ENCODE peak calls at places on chromosomes 6 and 20, in six cellular contexts. P, C, T, F, V and U are unnamed samples.

GRCh38 chr6:134642217-134642616 is 307.7 kb downstream of the ALDH8A1 start:
- DNase-seq in P (no peak), F (no peak), C (peak), T (no peak), V (no peak), U (no peak)

GRCh38 chr6:108484016-108484415 is 76.7 kb upstream of the FOXO3 start:
- DNase-seq in P (no peak), C (no peak), T (peak), F (no peak), V (no peak), U (no peak)

GRCh38 chr20:40336034-40336433 is 353.0 kb downstream of the MAFB start:
- DNase-seq in F (no peak), P (no peak), T (no peak), V (no peak), C (no peak), U (no peak)

GRCh38 chr20:20498081-20498861 is 130.4 kb downstream of the INSM1 start:
- DNase-seq in F (peak), C (no peak), V (no peak), T (peak), P (no peak), U (no peak)

GRCh38 chr6:108074057-108074358 is 533 bp downstream of the OSTM1 start:
- DNase-seq in C (no peak), V (no peak), T (no peak), P (no peak), F (no peak), U (no peak)

GRCh38 chr20:58162976-58163375 is 65.5 kb downstream of the ANKRD60 start:
- DNase-seq in P (no peak), F (no peak), T (no peak), V (no peak), C (no peak), U (peak)

GRCh38 chr6:135909737-135910387 is 58.4 kb downstream of the PDE7B start:
- DNase-seq in V (peak), C (no peak), T (peak), F (peak), P (peak), U (no peak)

GRCh38 chr20:35561268-35561667 is 19.4 kb downstream of the ERGIC3 start:
- DNase-seq in C (peak), P (peak), F (peak), T (peak), V (peak), U (peak)

GRCh38 chr6:170279426-170279825 is 11.5 kb downstream of the DLL1 start:
- DNase-seq in P (no peak), C (no peak), V (no peak), F (no peak), T (no peak), U (no peak)

GRCh38 chr20:53141651-53142050 is 169.5 kb downstream of the TSHZ2 start:
- DNase-seq in V (no peak), F (no peak), P (no peak), C (no peak), T (peak), U (no peak)

GRCh38 chr20:34744847-34745246 is 40.7 kb downstream of the TP53INP2 start:
- DNase-seq in C (no peak), T (no peak), P (no peak), F (no peak), V (no peak), U (no peak)

GRCh38 chr6:32972353-32973143 is 4.2 kb downstream of the BRD2 start:
- DNase-seq in F (no peak), T (no peak), P (peak), C (no peak), V (no peak), U (peak)

GRCh38 chr6:1139155-1139890 is 172.6 kb upstream of the FOXQ1 start:
- DNase-seq in F (no peak), P (no peak), V (no peak), T (no peak), C (no peak), U (no peak)

GRCh38 chr20:61662226-61662945 is 403.3 kb downstream of the TAF4 start:
- DNase-seq in C (no peak), T (no peak), P (peak), F (no peak), V (no peak), U (no peak)

GRCh38 chr20:41143354-41143753 is 6.0 kb downstream of the PLCG1 start:
- DNase-seq in T (no peak), F (no peak), P (no peak), C (no peak), V (no peak), U (peak)

GRCh38 chr6:65170273-65170672 is 536.8 kb downstream of the EYS start:
- DNase-seq in C (no peak), T (peak), V (no peak), F (peak), P (no peak), U (no peak)

GRCh38 chr6:3194535-3195376 is 32.7 kb downstream of the TUBB2B start:
- DNase-seq in P (no peak), C (no peak), F (no peak), V (no peak), T (peak), U (no peak)

GRCh38 chr6:135901776-135902524 is 50.4 kb downstream of the PDE7B start:
- DNase-seq in T (peak), V (no peak), F (no peak), C (peak), P (no peak), U (no peak)

GRCh38 chr6:72709436-72709835 is 87.6 kb downstream of the KCNQ5 start:
- DNase-seq in C (peak), V (no peak), F (no peak), T (no peak), P (no peak), U (no peak)

GRCh38 chr6:52020961-52021570 is 66.3 kb downstream of the PKHD1 start:
- DNase-seq in F (peak), T (peak), C (no peak), P (no peak), V (peak), U (no peak)

GRCh38 chr20:59966428-59966827 is 8.2 kb downstream of the CDH26 start:
- DNase-seq in C (no peak), F (no peak), T (no peak), P (no peak), V (no peak), U (no peak)

GRCh38 chr20:18835850-18836249 is 22.3 kb downstream of the SCP2D1 start:
- DNase-seq in F (no peak), T (no peak), P (no peak), C (no peak), V (no peak), U (no peak)

GRCh38 chr6:157670466-157671186 is 152.4 kb upstream of the SNX9 start:
- DNase-seq in F (no peak), V (no peak), T (no peak), P (no peak), C (no peak), U (no peak)

GRCh38 chr6:11297376-11297729 is 64.9 kb upstream of the NEDD9 start:
- DNase-seq in F (no peak), T (no peak), C (no peak), V (no peak), P (no peak), U (no peak)

GRCh38 chr20:56925696-56926101 is 296.6 kb downstream of the TFAP2C start:
- DNase-seq in C (no peak), T (no peak), F (peak), P (peak), V (no peak), U (no peak)

GRCh38 chr20:18404172-18404571 is 62.7 kb downstream of the DZANK1 start:
- DNase-seq in C (no peak), P (no peak), T (peak), V (no peak), F (peak), U (no peak)

GRCh38 chr20:51019598-51020592 is 3.0 kb downstream of the KCNG1 start:
- DNase-seq in F (no peak), C (no peak), T (no peak), V (no peak), P (no peak), U (no peak)

GRCh38 chr6:2784930-2785329 is 19.7 kb downstream of the WRNIP1 start:
- DNase-seq in P (no peak), V (no peak), F (no peak), T (no peak), C (no peak), U (no peak)

GRCh38 chr20:25233016-25233772 is 14.7 kb upstream of the PYGB start:
- DNase-seq in C (no peak), T (peak), F (peak), V (peak), P (no peak), U (peak)

GRCh38 chr6:692356-692851 is 535 bp downstream of the EXOC2 start:
- DNase-seq in C (no peak), P (peak), F (peak), V (peak), T (peak), U (no peak)

GRCh38 chr6:47034919-47035318 is 7.2 kb downstream of the ADGRF1 start:
- DNase-seq in C (peak), T (peak), V (peak), F (peak), P (no peak), U (no peak)

DNA sequence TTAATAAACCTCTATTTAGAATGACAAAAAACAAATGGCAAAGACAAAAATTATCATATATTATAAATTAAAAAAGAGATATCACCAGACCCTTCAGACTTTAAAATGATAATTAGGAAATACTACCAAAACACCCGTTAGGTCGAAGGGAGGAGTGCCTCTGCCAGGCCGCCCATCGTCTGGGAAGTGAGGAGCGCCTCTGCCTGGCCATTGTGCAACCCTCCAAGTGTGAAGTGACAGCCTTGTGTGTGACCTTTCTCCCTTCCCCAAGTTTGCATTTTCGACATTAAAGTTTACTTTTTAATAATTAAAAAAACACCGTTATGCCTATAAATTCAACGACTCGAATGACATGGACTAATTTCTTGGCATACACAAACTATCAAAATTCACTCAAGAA is 64.5 kb upstream of the TASP1 start:
- DNase-seq in V (no peak), C (no peak), T (no peak), P (peak), F (no peak), U (no peak)
- TF ChIP-seq CTCF in V (no peak), C (no peak), T (no peak), P (no peak), F (no peak), U (no peak)

GRCh38 chr6:158707826-158708225 is 58.0 kb downstream of the SYTL3 start:
- DNase-seq in F (no peak), T (peak), P (no peak), C (no peak), V (no peak), U (no peak)

GRCh38 chr6:158706369-158706982 is 56.6 kb downstream of the SYTL3 start:
- DNase-seq in F (peak), C (no peak), T (peak), V (peak), P (peak), U (no peak)

GRCh38 chr6:158707120-158707519 is 57.3 kb downstream of the SYTL3 start:
- DNase-seq in V (peak), C (no peak), F (peak), T (peak), P (no peak), U (no peak)

GRCh38 chr6:158709809-158710208 is 60.0 kb downstream of the SYTL3 start:
- DNase-seq in T (no peak), V (no peak), C (no peak), P (no peak), F (no peak), U (no peak)

DNA sequence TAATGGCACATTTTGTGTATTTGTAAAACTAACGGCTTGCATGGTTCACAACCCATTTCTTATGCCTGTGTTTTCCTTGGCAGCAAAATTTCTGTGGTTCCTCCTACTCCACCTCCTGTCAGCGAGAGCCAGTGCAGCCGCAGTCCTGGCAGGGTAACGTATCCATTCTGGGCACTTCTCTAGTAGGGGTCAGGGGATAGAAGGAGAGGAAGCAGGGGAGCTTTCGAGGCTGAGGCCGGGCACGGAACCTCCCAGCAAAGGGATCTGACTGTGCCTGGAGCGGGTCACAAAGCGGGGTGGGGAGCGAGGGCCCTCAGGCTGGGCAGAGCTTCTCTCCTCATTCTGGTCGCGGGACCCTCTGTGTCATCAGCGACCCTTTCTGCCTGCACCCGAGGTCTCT is 58.4 kb downstream of the SYTL3 start:
- DNase-seq in P (no peak), F (no peak), T (peak), C (no peak), V (no peak), U (no peak)
- TF ChIP-seq CTCF in P (no peak), F (no peak), T (peak), C (peak), V (no peak), U (peak)

DNA sequence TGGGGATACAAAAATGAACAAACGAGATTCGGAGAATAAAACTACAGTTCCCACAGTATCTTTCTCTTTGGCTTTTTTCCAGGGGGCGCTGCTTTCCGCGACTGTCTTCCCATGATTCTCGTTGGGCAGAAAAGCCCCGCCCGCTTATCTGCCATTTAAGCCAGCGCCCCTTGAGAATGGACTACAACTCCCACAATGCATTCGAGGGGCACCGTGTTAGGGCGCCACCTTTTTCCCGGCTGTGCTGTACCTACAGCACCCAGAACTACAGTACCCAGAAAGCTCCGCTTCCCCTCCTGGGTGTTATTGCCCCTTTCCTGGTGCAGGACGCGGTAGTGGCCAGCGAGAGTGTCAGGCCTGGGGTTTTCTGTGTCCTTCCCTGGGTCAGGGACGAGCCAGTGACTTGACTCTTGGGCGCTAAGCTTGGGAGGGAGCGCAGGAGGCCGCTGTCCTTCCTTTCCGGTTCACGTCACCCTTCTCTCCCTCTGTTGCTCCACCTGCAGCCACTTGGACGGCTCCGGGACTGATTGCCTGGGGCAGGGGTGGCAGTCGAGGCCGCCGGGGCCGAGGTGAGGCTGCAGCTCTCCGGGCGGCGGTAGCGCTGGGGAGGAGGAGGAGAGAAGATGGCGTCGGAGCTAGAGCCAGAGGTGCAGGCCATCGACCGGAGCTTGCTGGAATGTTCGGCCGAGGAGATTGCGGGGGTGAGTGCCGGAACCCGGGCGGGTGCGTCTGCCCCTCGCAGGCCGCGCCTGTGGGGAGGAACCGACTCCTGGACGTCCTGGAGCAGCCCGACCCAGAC is at the start of gene UBR2:
- DNase-seq in C (peak), V (peak), P (peak), F (peak), T (peak), U (peak)
- TF ChIP-seq CTCF in C (no peak), V (no peak), P (peak), F (no peak), T (peak), U (peak)

GRCh38 chr6:34151321-34152041 is 5.6 kb upstream of the GRM4 start:
- DNase-seq in V (no peak), F (no peak), T (no peak), P (peak), C (no peak), U (peak)
- TF ChIP-seq CTCF in V (no peak), F (peak), T (no peak), P (no peak), C (no peak), U (no peak)